ENCODE peak calls at places on chromosomes 16 and 17, in six cellular contexts. One of them, this sample, is unnamed.
A peak's percentile ranks its signal among the peaks of the same experiment; 100 is the strongest.

GRCh38 chr16:58499615-58500328 is at the start of gene NDRG4:
- DNase-seq in Ammon's horn: peak; percentile 98
- DNase-seq in amniotic epithelial cell: peak; percentile 70
- DNase-seq in EH: peak; percentile 97
- DNase-seq in HEK293T: peak; percentile 79
- DNase-seq in SHP77: peak; percentile 94
- DNase-seq in this sample: peak; percentile 74

GRCh38 chr16:78478267-78478821 is 378.9 kb downstream of the WWOX start:
- DNase-seq in Ammon's horn: no peak
- DNase-seq in amniotic epithelial cell: no peak
- DNase-seq in EH: no peak
- DNase-seq in HEK293T: peak; percentile 28
- DNase-seq in SHP77: peak; percentile 42
- DNase-seq in this sample: no peak

GRCh38 chr16:56478228-56479049 is 27.1 kb downstream of the OGFOD1 start:
- DNase-seq in Ammon's horn: no peak
- DNase-seq in amniotic epithelial cell: peak; percentile 44
- DNase-seq in EH: no peak
- DNase-seq in HEK293T: no peak
- DNase-seq in SHP77: no peak
- DNase-seq in this sample: no peak

GRCh38 chr17:830950-831349 is 48.8 kb downstream of the MRM3 start:
- DNase-seq in Ammon's horn: no peak
- DNase-seq in amniotic epithelial cell: no peak
- DNase-seq in EH: no peak
- DNase-seq in HEK293T: no peak
- DNase-seq in SHP77: no peak
- DNase-seq in this sample: no peak

GRCh38 chr17:13031718-13032350 is 14.0 kb upstream of the ELAC2 start:
- DNase-seq in Ammon's horn: peak; percentile 36
- DNase-seq in amniotic epithelial cell: peak; percentile 23
- DNase-seq in EH: peak; percentile 60
- DNase-seq in HEK293T: peak; percentile 68
- DNase-seq in SHP77: peak; percentile 53
- DNase-seq in this sample: peak; percentile 37

GRCh38 chr17:8621585-8621984 is 8.9 kb downstream of the MYH10 start:
- DNase-seq in Ammon's horn: no peak
- DNase-seq in amniotic epithelial cell: peak; percentile 82
- DNase-seq in EH: peak; percentile 41
- DNase-seq in HEK293T: no peak
- DNase-seq in SHP77: no peak
- DNase-seq in this sample: peak; percentile 28

GRCh38 chr17:18028114-18028513 is 10.9 kb downstream of the ATPAF2 start:
- DNase-seq in Ammon's horn: no peak
- DNase-seq in amniotic epithelial cell: no peak
- DNase-seq in EH: no peak
- DNase-seq in HEK293T: no peak
- DNase-seq in SHP77: peak; percentile 65
- DNase-seq in this sample: no peak

GRCh38 chr17:18280766-18281165 is 20.3 kb downstream of the MIEF2 start:
- DNase-seq in Ammon's horn: no peak
- DNase-seq in amniotic epithelial cell: peak; percentile 48
- DNase-seq in EH: peak; percentile 6
- DNase-seq in HEK293T: no peak
- DNase-seq in SHP77: peak; percentile 35
- DNase-seq in this sample: no peak

GRCh38 chr17:18230288-18231141 is 5.1 kb downstream of the LLGL1 start:
- DNase-seq in Ammon's horn: peak; percentile 92
- DNase-seq in amniotic epithelial cell: no peak
- DNase-seq in EH: no peak
- DNase-seq in HEK293T: no peak
- DNase-seq in SHP77: no peak
- DNase-seq in this sample: no peak

GRCh38 chr16:84982434-84982833 is 28.9 kb downstream of the ZDHHC7 start:
- DNase-seq in Ammon's horn: peak; percentile 45
- DNase-seq in amniotic epithelial cell: no peak
- DNase-seq in EH: no peak
- DNase-seq in HEK293T: no peak
- DNase-seq in SHP77: no peak
- DNase-seq in this sample: no peak

GRCh38 chr17:34579979-34580684 is 750 bp downstream of the TMEM132E start:
- DNase-seq in Ammon's horn: peak; percentile 35
- DNase-seq in amniotic epithelial cell: no peak
- DNase-seq in EH: peak; percentile 11
- DNase-seq in HEK293T: peak; percentile 14
- DNase-seq in SHP77: no peak
- DNase-seq in this sample: peak; percentile 35

GRCh38 chr16:68707341-68708152 is 29.5 kb upstream of the CDH1 start:
- DNase-seq in Ammon's horn: no peak
- DNase-seq in amniotic epithelial cell: peak; percentile 48
- DNase-seq in EH: peak; percentile 67
- DNase-seq in HEK293T: no peak
- DNase-seq in SHP77: no peak
- DNase-seq in this sample: peak; percentile 95

GRCh38 chr17:77778636-77779524 is 179.6 kb upstream of the TNRC6C start:
- DNase-seq in Ammon's horn: peak; percentile 95
- DNase-seq in amniotic epithelial cell: no peak
- DNase-seq in EH: no peak
- DNase-seq in HEK293T: no peak
- DNase-seq in SHP77: peak; percentile 55
- DNase-seq in this sample: peak; percentile 12

GRCh38 chr16:1117169-1117900 is 21.3 kb upstream of the C1QTNF8 start:
- DNase-seq in Ammon's horn: no peak
- DNase-seq in amniotic epithelial cell: no peak
- DNase-seq in EH: no peak
- DNase-seq in HEK293T: no peak
- DNase-seq in SHP77: no peak
- DNase-seq in this sample: no peak

GRCh38 chr17:2253768-2254406 is 49.7 kb downstream of the SMG6 start:
- DNase-seq in Ammon's horn: no peak
- DNase-seq in amniotic epithelial cell: no peak
- DNase-seq in EH: no peak
- DNase-seq in HEK293T: no peak
- DNase-seq in SHP77: no peak
- DNase-seq in this sample: no peak

GRCh38 chr17:71052971-71053370 is 883.6 kb downstream of the KCNJ2 start:
- DNase-seq in Ammon's horn: peak; percentile 47
- DNase-seq in amniotic epithelial cell: no peak
- DNase-seq in EH: no peak
- DNase-seq in HEK293T: no peak
- DNase-seq in SHP77: no peak
- DNase-seq in this sample: no peak

GRCh38 chr17:8502100-8502499 is 66.4 kb downstream of the NDEL1 start:
- DNase-seq in Ammon's horn: no peak
- DNase-seq in amniotic epithelial cell: no peak
- DNase-seq in EH: no peak
- DNase-seq in HEK293T: no peak
- DNase-seq in SHP77: no peak
- DNase-seq in this sample: no peak

GRCh38 chr16:68503334-68503733 is 35.8 kb upstream of the ZFP90 start:
- DNase-seq in Ammon's horn: no peak
- DNase-seq in amniotic epithelial cell: no peak
- DNase-seq in EH: peak; percentile 71
- DNase-seq in HEK293T: no peak
- DNase-seq in SHP77: no peak
- DNase-seq in this sample: peak; percentile 41

GRCh38 chr16:9665851-9666271 is 516.4 kb downstream of the GRIN2A start:
- DNase-seq in Ammon's horn: no peak
- DNase-seq in amniotic epithelial cell: no peak
- DNase-seq in EH: no peak
- DNase-seq in HEK293T: no peak
- DNase-seq in SHP77: no peak
- DNase-seq in this sample: no peak

GRCh38 chr16:19031738-19032137 is 35.7 kb upstream of the COQ7 start:
- DNase-seq in Ammon's horn: no peak
- DNase-seq in amniotic epithelial cell: no peak
- DNase-seq in EH: no peak
- DNase-seq in HEK293T: no peak
- DNase-seq in SHP77: no peak
- DNase-seq in this sample: no peak

GRCh38 chr17:8362651-8363332 is 13.7 kb downstream of the KRABD2 start:
- DNase-seq in Ammon's horn: no peak
- DNase-seq in amniotic epithelial cell: peak; percentile 72
- DNase-seq in EH: peak; percentile 69
- DNase-seq in HEK293T: no peak
- DNase-seq in SHP77: no peak
- DNase-seq in this sample: no peak

GRCh38 chr17:81898029-81898866 is 3.8 kb upstream of the NPB start:
- DNase-seq in Ammon's horn: peak; percentile 48
- DNase-seq in amniotic epithelial cell: peak; percentile 25
- DNase-seq in EH: peak; percentile 94
- DNase-seq in HEK293T: no peak
- DNase-seq in SHP77: no peak
- DNase-seq in this sample: peak; percentile 94

GRCh38 chr17:48724241-48725004 is 1.4 kb downstream of the PRAC2 start:
- DNase-seq in Ammon's horn: peak; percentile 68
- DNase-seq in amniotic epithelial cell: peak; percentile 67
- DNase-seq in EH: peak; percentile 78
- DNase-seq in HEK293T: peak; percentile 54
- DNase-seq in SHP77: peak; percentile 75
- DNase-seq in this sample: peak; percentile 69

GRCh38 chr16:4293822-4294457 is 21.1 kb upstream of the TFAP4 start:
- DNase-seq in Ammon's horn: no peak
- DNase-seq in amniotic epithelial cell: peak; percentile 79
- DNase-seq in EH: peak; percentile 86
- DNase-seq in HEK293T: peak; percentile 67
- DNase-seq in SHP77: peak; percentile 72
- DNase-seq in this sample: peak; percentile 78

GRCh38 chr17:49514374-49514738 is 19.3 kb downstream of the NGFR start:
- DNase-seq in Ammon's horn: no peak
- DNase-seq in amniotic epithelial cell: peak; percentile 22
- DNase-seq in EH: peak; percentile 21
- DNase-seq in HEK293T: peak; percentile 46
- DNase-seq in SHP77: no peak
- DNase-seq in this sample: no peak

GRCh38 chr17:62899349-62899748 is 66.7 kb upstream of the TANC2 start:
- DNase-seq in Ammon's horn: no peak
- DNase-seq in amniotic epithelial cell: no peak
- DNase-seq in EH: no peak
- DNase-seq in HEK293T: no peak
- DNase-seq in SHP77: no peak
- DNase-seq in this sample: no peak

This sample was measured in RPMI7951.